ENCODE peak calls at places on chromosomes 7 and 10, in eight cellular contexts. K is effector CD4-positive, alpha-beta T cell; Q is epithelial cell of esophagus; S is cardiac muscle cell; V is NCI-H2029 treated with DMSO at 0.1 percent for 48 hours; Z is T-cell; B is T-helper 9 cell; G is G401. W is an unnamed sample.

GRCh38 chr10:15370212-15370740 is 813 bp downstream of the FAM171A1 start:
- DNase-seq in K (no peak), Q (peak), S (peak), V (no peak), Z (no peak), B (peak), G (no peak), W (peak)

GRCh38 chr10:60427148-60427547 is 37.5 kb upstream of the ANK3 start:
- DNase-seq in K (no peak), Q (no peak), S (no peak), V (no peak), Z (no peak), B (no peak), G (no peak), W (no peak)

GRCh38 chr10:125023269-125023668 is 81.3 kb downstream of the ZRANB1 start:
- DNase-seq in K (no peak), Q (no peak), S (no peak), V (peak), Z (no peak), B (no peak), G (peak), W (no peak)

GRCh38 chr7:23373151-23374004 is 74.2 kb downstream of the MALSU1 start:
- DNase-seq in K (peak), Q (no peak), S (peak), V (peak), Z (peak), B (no peak), G (no peak), W (peak)

GRCh38 chr7:132412435-132412834 is 163.8 kb downstream of the PLXNA4 start:
- DNase-seq in K (no peak), Q (no peak), S (no peak), V (peak), Z (no peak), B (no peak), G (no peak), W (no peak)

GRCh38 chr10:51694369-51694768 is 5.0 kb downstream of the CSTF2T start:
- DNase-seq in K (no peak), Q (no peak), S (peak), V (no peak), Z (no peak), B (no peak), G (no peak), W (no peak)

GRCh38 chr10:110460111-110460809 is 37.4 kb upstream of the DUSP5 start:
- DNase-seq in K (peak), Q (peak), S (no peak), V (no peak), Z (peak), B (peak), G (peak), W (peak)

GRCh38 chr10:21894648-21895342 is 108.7 kb downstream of the DNAJC1 start:
- DNase-seq in K (no peak), Q (no peak), S (no peak), V (no peak), Z (no peak), B (no peak), G (no peak), W (no peak)

GRCh38 chr10:4048245-4048864 is 263.3 kb upstream of the KLF6 start:
- DNase-seq in K (no peak), Q (no peak), S (no peak), V (no peak), Z (no peak), B (no peak), G (no peak), W (no peak)

GRCh38 chr10:1149793-1150637 is 93.8 kb downstream of the WDR37 start:
- DNase-seq in K (no peak), Q (no peak), S (peak), V (no peak), Z (peak), B (no peak), G (no peak), W (no peak)

GRCh38 chr7:3174515-3175318 is 126.3 kb upstream of the SDK1 start:
- DNase-seq in K (no peak), Q (no peak), S (no peak), V (no peak), Z (no peak), B (no peak), G (no peak), W (no peak)

GRCh38 chr7:69691734-69692133 is 93.5 kb downstream of the AUTS2 start:
- DNase-seq in K (no peak), Q (no peak), S (no peak), V (no peak), Z (no peak), B (no peak), G (no peak), W (no peak)

GRCh38 chr10:73232887-73233286 is 14.2 kb downstream of the DNAJC9 start:
- DNase-seq in K (no peak), Q (no peak), S (no peak), V (no peak), Z (no peak), B (no peak), G (peak), W (no peak)

GRCh38 chr10:133158756-133159610 is 1.0 kb upstream of the KNDC1 start:
- DNase-seq in K (no peak), Q (no peak), S (peak), V (no peak), Z (no peak), B (no peak), G (no peak), W (no peak)

GRCh38 chr10:59808896-59809643 is 55.8 kb upstream of the MRLN start:
- DNase-seq in K (peak), Q (peak), S (peak), V (peak), Z (peak), B (peak), G (peak), W (peak)

GRCh38 chr10:49104323-49104722 is 11.0 kb downstream of the VSTM4 start:
- DNase-seq in K (no peak), Q (no peak), S (no peak), V (no peak), Z (no peak), B (no peak), G (no peak), W (no peak)

GRCh38 chr7:30163231-30163894 is 28.6 kb downstream of the MTURN start:
- DNase-seq in K (no peak), Q (peak), S (no peak), V (no peak), Z (peak), B (no peak), G (no peak), W (no peak)

GRCh38 chr7:113945018-113945938 is 26.5 kb upstream of the PPP1R3A start:
- DNase-seq in K (no peak), Q (peak), S (no peak), V (no peak), Z (no peak), B (no peak), G (no peak), W (no peak)

GRCh38 chr7:123351027-123351426 is 151.3 kb upstream of the SLC13A1 start:
- DNase-seq in K (no peak), Q (no peak), S (no peak), V (no peak), Z (no peak), B (no peak), G (no peak), W (no peak)

GRCh38 chr7:121591916-121592315 is 195.8 kb upstream of the FAM3C start:
- DNase-seq in K (no peak), Q (no peak), S (no peak), V (no peak), Z (no peak), B (no peak), G (no peak), W (no peak)

GRCh38 chr7:114842551-114843065 is 79.3 kb upstream of the MDFIC start:
- DNase-seq in K (no peak), Q (no peak), S (no peak), V (no peak), Z (no peak), B (no peak), G (no peak), W (no peak)

GRCh38 chr7:111560773-111561658 is 1.3 kb downstream of the IMMP2L start:
- DNase-seq in K (no peak), Q (peak), S (peak), V (no peak), Z (no peak), B (no peak), G (peak), W (no peak)

GRCh38 chr10:62025901-62026879 is 124.7 kb downstream of the ARID5B start:
- DNase-seq in K (no peak), Q (peak), S (peak), V (no peak), Z (no peak), B (no peak), G (no peak), W (no peak)

GRCh38 chr7:116969371-116969902 is 16.1 kb downstream of the ST7 start:
- DNase-seq in K (no peak), Q (no peak), S (no peak), V (no peak), Z (no peak), B (no peak), G (no peak), W (no peak)

GRCh38 chr7:18671176-18671575 is 175.6 kb downstream of the HDAC9 start:
- DNase-seq in K (no peak), Q (peak), S (no peak), V (no peak), Z (no peak), B (no peak), G (no peak), W (no peak)

GRCh38 chr10:110179220-110179619 is 28.2 kb upstream of the MXI1 start:
- DNase-seq in K (no peak), Q (no peak), S (no peak), V (no peak), Z (no peak), B (no peak), G (no peak), W (no peak)

GRCh38 chr7:32043688-32044087 is 26.5 kb downstream of the PDE1C start:
- DNase-seq in K (no peak), Q (no peak), S (peak), V (no peak), Z (no peak), B (no peak), G (no peak), W (no peak)

GRCh38 chr7:25752169-25752568 is 399.8 kb upstream of the NFE2L3 start:
- DNase-seq in K (no peak), Q (no peak), S (no peak), V (no peak), Z (no peak), B (no peak), G (no peak), W (no peak)

GRCh38 chr10:1344846-1345245 is 288.7 kb downstream of the WDR37 start:
- DNase-seq in K (no peak), Q (no peak), S (no peak), V (no peak), Z (no peak), B (no peak), G (no peak), W (no peak)

GRCh38 chr10:69320521-69320920 is 42.2 kb downstream of the HK1 start:
- DNase-seq in K (no peak), Q (no peak), S (no peak), V (no peak), Z (no peak), B (no peak), G (no peak), W (no peak)

GRCh38 chr7:12291870-12292269 is 80.8 kb downstream of the TMEM106B start:
- DNase-seq in K (no peak), Q (peak), S (no peak), V (no peak), Z (no peak), B (no peak), G (no peak), W (no peak)

GRCh38 chr7:74324499-74325229 is 35.5 kb downstream of the CLIP2 start:
- DNase-seq in K (no peak), Q (no peak), S (no peak), V (no peak), Z (no peak), B (no peak), G (peak), W (no peak)

GRCh38 chr7:129841465-129841864 is 111.3 kb downstream of the UBE2H start:
- DNase-seq in K (no peak), Q (no peak), S (no peak), V (no peak), Z (no peak), B (no peak), G (no peak), W (no peak)

GRCh38 chr10:79144341-79145173 is 75.8 kb downstream of the ZMIZ1 start:
- DNase-seq in K (no peak), Q (no peak), S (no peak), V (no peak), Z (no peak), B (no peak), G (no peak), W (no peak)

W was measured in stimulated activated naive CD4-positive, alpha-beta T cell treated with Interleukin-2 at 50 U/mL for 16 hours.